ENCODE peak calls at places on chromosomes 3 and 15, in five cellular contexts. B is GM12878, F is HCT116, A is HepG2, E is K562. Q is an unnamed sample.

GRCh38 chr15:25066708-25067107 is 111.9 kb downstream of the SNRPN start:
- DNase-seq in B (no peak), F (no peak), A (no peak), E (no peak), Q (no peak)

GRCh38 chr3:95172549-95172948 is 1109.7 kb downstream of the NSUN3 start:
- DNase-seq in B (no peak), F (no peak), A (no peak), E (no peak), Q (peak; percentile 8)

GRCh38 chr3:28050120-28050519 is 191.3 kb upstream of the CMC1 start:
- DNase-seq in B (no peak), F (no peak), A (no peak), E (no peak), Q (no peak)

GRCh38 chr3:28840976-28841376 is 439.9 kb upstream of the RBMS3 start:
- DNase-seq in B (peak; percentile 40), F (no peak), A (no peak), E (no peak), Q (no peak)

GRCh38 chr15:78415284-78415683 is 22.7 kb upstream of the IREB2 start:
- DNase-seq in B (no peak), F (peak; percentile 28), A (no peak), E (no peak), Q (peak; percentile 53)

GRCh38 chr3:124882749-124883148 is 4.4 kb downstream of the ITGB5 start:
- DNase-seq in B (no peak), F (no peak), A (no peak), E (no peak), Q (no peak)

GRCh38 chr15:65391732-65392131 is 13.9 kb upstream of the IGDCC3 start:
- DNase-seq in B (no peak), F (no peak), A (no peak), E (no peak), Q (no peak)

GRCh38 chr15:62212746-62213145 is 47.7 kb upstream of the C2CD4B start:
- DNase-seq in B (no peak), F (no peak), A (no peak), E (no peak), Q (no peak)

GRCh38 chr3:63344676-63345075 is 66.6 kb downstream of the SYNPR start:
- DNase-seq in B (no peak), F (no peak), A (no peak), E (no peak), Q (no peak)

GRCh38 chr3:53816430-53816829 is 29.8 kb downstream of the CHDH start:
- DNase-seq in B (no peak), F (no peak), A (no peak), E (no peak), Q (no peak)

GRCh38 chr3:188527389-188527788 is 373.4 kb downstream of the LPP start:
- DNase-seq in B (no peak), F (no peak), A (no peak), E (no peak), Q (no peak)

GRCh38 chr15:33066584-33066983 is 127.9 kb downstream of the FMN1 start:
- DNase-seq in B (no peak), F (no peak), A (no peak), E (no peak), Q (no peak)

GRCh38 chr3:110973263-110973895 is 98.2 kb upstream of the NECTIN3 start:
- DNase-seq in B (no peak), F (no peak), A (no peak), E (no peak), Q (no peak)
- TF ChIP-seq JUND in B (no peak), F (no peak), A (no peak), E (no peak), Q (no peak)

DNA sequence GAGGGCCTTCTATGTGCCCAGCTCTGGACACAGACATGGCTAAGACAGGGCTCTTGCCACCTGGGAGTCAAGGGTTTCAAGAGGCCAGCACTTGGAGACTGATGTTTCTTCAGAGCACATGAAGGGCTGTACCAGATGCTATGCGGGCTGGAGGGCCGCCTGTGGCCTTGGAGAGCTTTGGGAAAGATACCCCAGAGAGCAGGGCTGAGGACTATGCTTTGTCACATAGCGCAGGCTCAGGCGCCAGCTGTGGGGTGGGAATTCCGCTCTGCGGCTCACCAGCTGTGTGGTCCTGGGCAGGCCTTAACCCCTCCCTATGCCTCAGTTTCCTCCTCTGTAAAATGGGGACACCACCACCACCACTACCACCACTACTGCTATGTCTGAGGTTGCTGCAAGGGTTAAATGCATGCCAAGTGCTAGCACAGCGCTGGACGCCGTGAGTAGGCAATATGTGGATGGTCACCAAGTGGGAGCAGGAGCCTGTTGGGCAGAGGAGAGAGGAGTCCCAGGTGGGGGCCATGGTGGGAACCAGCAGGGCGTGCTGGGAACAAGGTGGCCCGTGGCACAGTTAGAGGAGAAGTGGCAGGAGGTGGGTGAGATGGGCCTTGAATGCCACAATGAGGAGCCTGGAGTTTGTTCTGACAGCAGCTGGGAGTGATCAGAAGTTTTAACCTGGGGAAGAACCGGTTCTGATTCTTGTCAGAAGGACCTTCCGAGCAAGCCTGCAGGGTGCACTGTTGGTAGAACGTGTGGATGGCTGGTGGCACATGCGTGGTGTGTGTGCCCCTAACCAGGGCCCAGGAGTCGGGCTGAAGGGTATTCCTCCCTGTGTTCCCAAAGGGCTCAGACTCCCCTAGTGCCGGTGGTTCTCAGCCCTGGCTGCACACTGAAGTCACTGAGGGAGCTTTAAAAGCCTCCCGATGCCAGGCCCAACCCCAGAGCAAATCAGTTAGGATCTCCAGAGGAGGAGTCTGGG is 41.7 kb downstream of the FEM1B start:
- DNase-seq in B (no peak), F (no peak), A (no peak), E (no peak), Q (peak; percentile 7)
- TF ChIP-seq JUND in B (no peak), F (no peak), A (no peak), E (no peak), Q (no peak)

GRCh38 chr3:71001303-71001702 is 582.2 kb downstream of the FOXP1 start:
- DNase-seq in B (no peak), F (no peak), A (no peak), E (no peak), Q (no peak)

GRCh38 chr3:71000483-71000882 is 583.0 kb downstream of the FOXP1 start:
- DNase-seq in B (no peak), F (no peak), A (no peak), E (no peak), Q (no peak)

GRCh38 chr3:71002298-71002697 is 581.2 kb downstream of the FOXP1 start:
- DNase-seq in B (no peak), F (no peak), A (no peak), E (no peak), Q (no peak)

GRCh38 chr3:70996082-70996481 is 587.4 kb downstream of the FOXP1 start:
- DNase-seq in B (no peak), F (no peak), A (no peak), E (no peak), Q (no peak)

DNA sequence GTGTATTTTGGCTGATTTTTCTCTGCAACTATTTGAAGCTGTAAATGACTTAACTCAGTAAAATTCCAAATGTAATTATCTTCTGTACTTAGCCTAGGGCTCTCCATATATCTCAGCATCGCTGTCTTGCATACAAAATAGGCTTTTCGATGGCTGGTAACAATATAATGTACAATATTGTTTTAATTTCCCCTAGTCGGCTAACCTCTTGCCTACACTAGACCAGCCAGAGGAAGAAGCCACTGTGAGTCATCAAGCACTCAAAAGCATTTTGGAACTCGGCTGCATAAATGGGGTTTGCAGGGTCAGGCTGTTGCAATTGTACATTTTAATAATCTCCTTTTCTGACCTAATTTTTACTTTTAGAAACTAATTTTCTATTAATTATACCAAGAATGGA is 583.8 kb downstream of the FOXP1 start:
- DNase-seq in B (no peak), F (no peak), A (no peak), E (no peak), Q (no peak)
- TF ChIP-seq JUND in B (no peak), F (no peak), A (no peak), E (no peak), Q (no peak)

GRCh38 chr3:37319784-37320183 is 145.4 kb upstream of the LRRFIP2 start:
- DNase-seq in B (no peak), F (no peak), A (no peak), E (no peak), Q (no peak)
- TF ChIP-seq JUND in B (no peak), F (no peak), A (no peak), E (no peak), Q (no peak)

Q was measured in T47D.